ENCODE peak calls at places on chromosomes 12 and 14, in seven cellular contexts. A, D, N, P, L, W and X are unnamed samples.

GRCh38 chr12:52201520-52201839 is 9.7 kb upstream of the KRT80 start:
- DNase-seq in A (no peak), D (no peak), N (no peak), P (no peak), L (no peak), W (no peak), X (no peak)

GRCh38 chr14:80621701-80622100 is 319.8 kb downstream of the CEP128 start:
- DNase-seq in A (no peak), D (no peak), N (no peak), P (peak), L (no peak), W (no peak), X (no peak)

GRCh38 chr12:1515428-1515827 is 79.0 kb downstream of the FBXL14 start:
- DNase-seq in A (no peak), D (no peak), N (no peak), P (no peak), L (no peak), W (no peak), X (no peak)

GRCh38 chr12:15522574-15523187 is 200.4 kb downstream of the PTPRO start:
- DNase-seq in A (no peak), D (no peak), N (no peak), P (peak), L (no peak), W (no peak), X (no peak)

GRCh38 chr14:21557084-21557901 is 22.6 kb downstream of the OR10G3 start:
- DNase-seq in A (peak), D (peak), N (peak), P (peak), L (peak), W (peak), X (peak)

GRCh38 chr12:111304642-111305071 is 64.2 kb downstream of the PHETA1 start:
- DNase-seq in A (no peak), D (no peak), N (no peak), P (no peak), L (no peak), W (no peak), X (no peak)

GRCh38 chr12:117360222-117360550 is 1.2 kb downstream of the NOS1 start:
- DNase-seq in A (no peak), D (no peak), N (no peak), P (no peak), L (no peak), W (no peak), X (no peak)

GRCh38 chr12:111462134-111462821 is 56.6 kb downstream of the SH2B3 start:
- DNase-seq in A (no peak), D (no peak), N (no peak), P (peak), L (no peak), W (no peak), X (no peak)

GRCh38 chr12:92861381-92861780 is 67.7 kb downstream of the EEA1 start:
- DNase-seq in A (no peak), D (no peak), N (no peak), P (no peak), L (no peak), W (no peak), X (no peak)

GRCh38 chr14:89417111-89417468 is at the start of gene FOXN3:
- DNase-seq in A (peak), D (peak), N (peak), P (peak), L (peak), W (no peak), X (peak)

GRCh38 chr12:106790020-106790419 is 15.5 kb downstream of the RIC8B start:
- DNase-seq in A (no peak), D (no peak), N (no peak), P (no peak), L (no peak), W (no peak), X (no peak)

GRCh38 chr12:14913381-14913781 is 25.0 kb downstream of the ERP27 start:
- DNase-seq in A (no peak), D (no peak), N (no peak), P (no peak), L (no peak), W (no peak), X (no peak)

GRCh38 chr12:127145929-127146789 is 1120.8 kb upstream of the TMEM132C start:
- DNase-seq in A (peak), D (peak), N (no peak), P (peak), L (no peak), W (no peak), X (no peak)

GRCh38 chr12:126831115-126831514 is 1435.9 kb upstream of the TMEM132C start:
- DNase-seq in A (no peak), D (no peak), N (no peak), P (no peak), L (no peak), W (no peak), X (no peak)

GRCh38 chr12:119115296-119115905 is 63.3 kb upstream of the HSPB8 start:
- DNase-seq in A (no peak), D (peak), N (no peak), P (peak), L (no peak), W (no peak), X (no peak)

GRCh38 chr14:60266021-60266937 is 17.3 kb downstream of the PPM1A start:
- DNase-seq in A (no peak), D (no peak), N (no peak), P (peak), L (no peak), W (no peak), X (no peak)

DNA sequence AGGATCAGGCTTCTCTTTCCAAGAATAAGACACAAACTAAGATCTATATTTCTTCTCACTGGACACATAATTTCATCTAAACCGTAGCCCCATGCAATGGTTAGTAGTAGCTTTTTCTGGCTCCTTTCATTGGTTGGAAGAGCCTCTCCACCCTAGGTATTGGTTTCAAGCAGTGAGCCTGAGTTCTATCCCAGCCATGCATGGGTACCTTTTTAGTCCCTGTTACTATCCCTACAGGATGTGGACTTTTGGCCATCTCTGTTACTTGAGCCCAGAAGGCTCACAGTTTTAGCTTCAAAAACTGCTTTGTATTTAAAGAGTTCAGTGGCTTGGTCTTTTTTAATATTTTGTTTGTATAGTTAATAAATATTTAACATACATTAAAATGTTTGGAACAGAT is 16.1 kb downstream of the PPM1A start:
- DNase-seq in A (no peak), D (no peak), N (no peak), P (no peak), L (no peak), W (no peak), X (no peak)
- TF ChIP-seq CTCF in A (no peak), D (no peak), N (no peak), P (no peak), L (no peak), W (no peak), X (no peak)

GRCh38 chr14:67582061-67582460 is 18.0 kb downstream of the PIGH start:
- DNase-seq in A (no peak), D (no peak), N (no peak), P (no peak), L (peak), W (peak), X (no peak)

GRCh38 chr14:67579636-67580035 is 20.4 kb downstream of the PIGH start:
- DNase-seq in A (no peak), D (no peak), N (no peak), P (no peak), L (peak), W (no peak), X (no peak)

GRCh38 chr14:67579040-67579439 is 21.0 kb downstream of the PIGH start:
- DNase-seq in A (no peak), D (no peak), N (no peak), P (no peak), L (peak), W (no peak), X (no peak)

GRCh38 chr14:67577909-67578749 is 21.9 kb downstream of the PIGH start:
- DNase-seq in A (no peak), D (no peak), N (no peak), P (no peak), L (peak), W (no peak), X (no peak)

DNA sequence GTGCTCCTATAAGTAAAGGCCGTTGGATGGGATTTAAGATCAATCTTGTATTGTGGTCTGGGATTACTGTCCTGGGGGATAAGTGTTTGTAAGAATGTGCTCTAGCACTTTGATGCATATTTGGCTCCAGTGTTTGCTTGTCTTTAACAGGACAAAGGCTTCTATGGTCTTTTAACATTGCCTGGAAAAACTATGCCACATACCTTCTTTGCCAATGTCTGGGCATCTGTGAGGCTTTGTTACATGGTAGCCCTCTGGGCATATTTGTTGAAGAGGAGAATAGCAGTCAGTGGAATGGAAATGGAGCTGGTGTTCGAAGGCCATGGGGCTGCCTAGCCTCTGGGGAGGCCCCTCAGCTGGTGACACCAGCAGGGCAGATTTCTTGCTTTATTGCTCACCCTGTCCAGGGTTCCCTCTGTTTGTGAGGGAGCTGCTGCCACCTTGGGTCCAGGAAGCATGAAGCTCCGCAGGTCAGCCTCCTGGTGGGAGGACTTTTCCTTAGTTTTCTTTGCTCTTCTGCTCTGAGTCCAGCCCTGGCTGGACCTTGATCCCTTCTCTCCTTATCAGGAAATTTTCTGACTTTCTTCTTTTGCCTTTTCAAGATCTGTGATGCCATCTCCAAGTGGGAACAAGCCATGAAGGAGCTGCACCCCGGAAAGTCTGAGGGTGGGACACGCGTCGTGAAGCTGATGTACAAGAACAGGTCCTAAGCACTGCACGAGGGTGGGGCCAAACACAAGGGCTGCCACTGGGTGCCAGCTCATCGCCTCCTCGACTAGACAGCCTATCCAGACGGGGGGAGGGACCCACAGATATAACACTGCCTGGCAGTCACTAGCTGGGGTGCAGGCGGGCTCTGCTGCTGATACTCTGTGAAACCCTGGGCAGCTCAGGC is 19.5 kb downstream of the PIGH start:
- DNase-seq in A (no peak), D (no peak), N (no peak), P (no peak), L (peak), W (no peak), X (no peak)
- TF ChIP-seq CTCF in A (no peak), D (no peak), N (no peak), P (no peak), L (no peak), W (no peak), X (no peak)

GRCh38 chr12:29073631-29074239 is 75.3 kb upstream of the FAR2 start:
- DNase-seq in A (no peak), D (no peak), N (no peak), P (peak), L (no peak), W (no peak), X (no peak)
- TF ChIP-seq CTCF in A (peak), D (peak), N (no peak), P (peak), L (peak), W (peak), X (peak)

DNA sequence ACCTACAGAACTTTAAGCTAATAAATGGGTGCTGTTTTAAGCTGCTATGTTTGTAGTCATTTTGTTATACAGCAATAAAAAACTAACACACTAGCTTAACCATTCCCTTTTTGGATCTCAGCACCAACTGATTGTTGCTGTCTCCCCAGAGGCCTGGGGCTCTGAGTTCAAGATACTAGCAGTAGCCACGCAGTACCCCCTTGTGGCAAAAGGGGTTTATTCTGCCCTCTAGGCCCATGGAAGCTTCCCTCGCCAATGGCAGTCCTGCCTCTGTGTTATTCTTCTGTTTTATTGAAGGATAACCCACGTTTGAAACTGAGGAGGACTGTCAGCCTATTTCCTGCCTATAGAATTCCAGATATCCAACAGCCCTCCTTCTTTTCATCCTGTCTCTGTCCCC is 455.3 kb upstream of the ATP2B1 start:
- DNase-seq in A (no peak), D (no peak), N (no peak), P (peak), L (no peak), W (no peak), X (no peak)
- TF ChIP-seq CTCF in A (no peak), D (no peak), N (no peak), P (no peak), L (no peak), W (no peak), X (no peak)

GRCh38 chr14:106460916-106461315 is 934.5 kb downstream of the TMEM121 start:
- DNase-seq in A (no peak), D (no peak), N (no peak), P (no peak), L (no peak), W (no peak), X (no peak)

GRCh38 chr14:106455026-106455425 is 928.6 kb downstream of the TMEM121 start:
- DNase-seq in A (no peak), D (no peak), N (no peak), P (no peak), L (no peak), W (no peak), X (no peak)

DNA sequence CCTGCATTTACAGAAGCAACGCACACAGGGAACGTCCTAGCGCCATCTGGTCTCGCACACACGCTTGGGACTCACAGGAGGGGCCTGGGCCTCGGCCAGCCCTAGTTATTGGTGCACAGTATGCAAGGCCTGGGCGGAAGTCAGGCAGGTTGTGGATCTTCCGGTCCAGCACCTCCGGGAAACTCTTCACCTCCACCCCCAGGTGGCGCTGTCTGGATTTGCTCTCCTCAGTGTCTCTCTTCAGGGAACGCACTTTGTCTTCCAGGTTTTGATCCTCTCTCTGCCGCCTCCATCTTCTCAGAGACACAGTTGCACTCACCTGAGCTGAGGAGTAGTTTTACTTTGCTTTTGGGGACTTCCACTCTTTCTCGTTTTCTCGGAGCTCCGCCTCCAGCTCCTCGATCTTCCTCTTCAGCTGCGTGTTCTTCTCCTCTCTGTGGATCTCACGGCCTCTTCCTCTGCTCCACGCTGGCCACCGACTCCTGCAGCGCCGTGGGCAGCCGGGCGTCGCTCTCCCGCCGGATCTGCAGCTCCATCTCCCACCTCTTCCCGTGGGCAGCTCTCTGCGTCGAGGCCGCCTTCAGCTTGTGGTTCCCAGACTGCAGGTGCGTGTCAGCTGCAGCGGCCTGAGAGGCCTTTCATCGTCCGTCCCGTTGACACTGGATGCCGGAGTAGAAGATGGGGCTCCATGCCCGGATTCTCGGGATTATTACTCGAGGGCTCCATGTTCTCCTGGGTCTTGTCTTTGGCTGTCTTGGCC is 933.8 kb downstream of the TMEM121 start:
- DNase-seq in A (no peak), D (no peak), N (no peak), P (no peak), L (no peak), W (no peak), X (no peak)
- TF ChIP-seq CTCF in A (no peak), D (no peak), N (no peak), P (no peak), L (no peak), W (no peak), X (no peak)

GRCh38 chr12:76374395-76375020 is 26.3 kb upstream of the BBS10 start:
- DNase-seq in A (no peak), D (no peak), N (no peak), P (peak), L (no peak), W (no peak), X (no peak)

GRCh38 chr12:76379261-76379660 is 31.0 kb upstream of the BBS10 start:
- DNase-seq in A (no peak), D (no peak), N (no peak), P (no peak), L (no peak), W (no peak), X (no peak)

GRCh38 chr12:76375470-76375869 is 27.3 kb upstream of the BBS10 start:
- DNase-seq in A (no peak), D (no peak), N (no peak), P (no peak), L (no peak), W (no peak), X (no peak)

GRCh38 chr12:76375939-76376338 is 27.7 kb upstream of the BBS10 start:
- DNase-seq in A (no peak), D (no peak), N (no peak), P (peak), L (no peak), W (no peak), X (no peak)
- TF ChIP-seq CTCF in A (no peak), D (no peak), N (no peak), P (no peak), L (no peak), W (no peak), X (no peak)

DNA sequence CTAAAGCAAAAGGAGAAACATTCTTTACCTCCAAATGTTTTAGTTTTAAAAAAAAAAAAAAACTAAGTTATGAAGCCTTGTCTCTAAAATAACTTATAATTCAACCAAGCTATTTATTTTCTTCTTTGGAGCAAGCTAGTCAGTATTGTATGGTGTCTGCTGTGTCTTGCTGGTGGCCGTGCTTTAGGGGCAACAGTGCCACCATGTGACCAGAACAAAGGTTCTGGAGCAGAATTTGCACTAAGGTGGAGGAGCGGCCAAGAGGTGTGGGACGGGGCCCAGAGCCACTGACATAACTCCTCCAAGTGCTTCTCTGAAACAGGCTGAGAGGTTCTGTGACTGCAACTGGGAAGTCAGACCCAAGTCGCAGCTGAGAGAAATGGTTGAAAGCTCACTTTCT is 4.5 kb downstream of the FICD start:
- DNase-seq in A (no peak), D (no peak), N (no peak), P (no peak), L (no peak), W (no peak), X (no peak)
- TF ChIP-seq CTCF in A (no peak), D (no peak), N (no peak), P (no peak), L (no peak), W (no peak), X (peak)

DNA sequence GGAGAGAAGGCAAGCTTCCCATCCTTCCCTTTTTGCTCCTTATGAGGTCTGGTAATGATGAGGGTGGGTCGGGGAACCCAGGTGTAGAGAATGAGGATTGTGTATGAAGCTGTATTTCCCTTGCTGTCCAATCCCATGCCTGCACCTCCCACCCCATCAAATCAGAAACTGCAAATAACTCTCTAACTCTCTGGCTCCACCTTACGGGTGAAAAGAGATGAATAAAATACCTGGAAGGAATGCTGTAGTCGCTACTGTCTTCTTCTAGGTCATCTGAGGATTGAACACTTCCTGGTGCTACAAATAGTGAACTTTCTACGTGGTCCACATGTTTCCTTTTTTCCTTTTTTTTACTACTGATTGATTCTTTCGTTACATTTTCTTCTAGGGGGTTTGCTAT is 38.9 kb upstream of the DICER1 start:
- DNase-seq in A (no peak), D (no peak), N (peak), P (no peak), L (no peak), W (no peak), X (no peak)
- TF ChIP-seq CTCF in A (peak), D (no peak), N (no peak), P (peak), L (no peak), W (no peak), X (peak)